ENCODE peak calls at places on chromosomes 3 and 15, in six cellular contexts. One of them, this sample, is unnamed. For H3K9me3, the result is how much of the 10 kb centered on the place peaks cover.

GRCh38 chr15:63513271-63513670 is 8.9 kb downstream of the USP3 start:
- DNase-seq in OCI-LY7: no peak
- DNase-seq in naive thymus-derived CD4-positive, alpha-beta T cell: no peak
- DNase-seq in cardiac muscle cell: no peak
- DNase-seq in right atrium auricular region: no peak
- DNase-seq in GM23248: no peak
- DNase-seq in this sample: no peak

GRCh38 chr3:182182531-182182968 is 470.8 kb downstream of the SOX2 start:
- DNase-seq in right atrium auricular region: no peak
- DNase-seq in cardiac muscle cell: no peak
- DNase-seq in OCI-LY7: no peak
- DNase-seq in GM23248: no peak
- DNase-seq in naive thymus-derived CD4-positive, alpha-beta T cell: no peak
- DNase-seq in this sample: no peak

GRCh38 chr15:78242128-78242527 is 7.8 kb upstream of the ACSBG1 start:
- DNase-seq in GM23248: peak
- DNase-seq in naive thymus-derived CD4-positive, alpha-beta T cell: no peak
- DNase-seq in OCI-LY7: peak
- DNase-seq in cardiac muscle cell: peak
- DNase-seq in right atrium auricular region: no peak
- DNase-seq in this sample: no peak

GRCh38 chr15:101458908-101459578 is 30.5 kb downstream of the PCSK6 start:
- DNase-seq in GM23248: no peak
- DNase-seq in right atrium auricular region: no peak
- DNase-seq in naive thymus-derived CD4-positive, alpha-beta T cell: no peak
- DNase-seq in OCI-LY7: no peak
- DNase-seq in cardiac muscle cell: peak
- DNase-seq in this sample: no peak

GRCh38 chr3:10435850-10436249 is 69.5 kb downstream of the ATP2B2 start:
- DNase-seq in cardiac muscle cell: no peak
- DNase-seq in OCI-LY7: no peak
- DNase-seq in GM23248: no peak
- DNase-seq in naive thymus-derived CD4-positive, alpha-beta T cell: no peak
- DNase-seq in right atrium auricular region: no peak
- DNase-seq in this sample: no peak

GRCh38 chr15:70526974-70527325 is 236.4 kb downstream of the UACA start:
- DNase-seq in OCI-LY7: no peak
- DNase-seq in cardiac muscle cell: peak
- DNase-seq in right atrium auricular region: no peak
- DNase-seq in GM23248: no peak
- DNase-seq in naive thymus-derived CD4-positive, alpha-beta T cell: no peak
- DNase-seq in this sample: no peak

GRCh38 chr3:131224886-131225550 is 156.6 kb upstream of the NUDT16 start:
- DNase-seq in GM23248: peak
- DNase-seq in cardiac muscle cell: no peak
- DNase-seq in OCI-LY7: no peak
- DNase-seq in naive thymus-derived CD4-positive, alpha-beta T cell: no peak
- DNase-seq in right atrium auricular region: no peak
- DNase-seq in this sample: no peak

GRCh38 chr3:138938056-138938876 is 8.7 kb downstream of the FOXL2 start:
- DNase-seq in GM23248: no peak
- DNase-seq in naive thymus-derived CD4-positive, alpha-beta T cell: no peak
- DNase-seq in right atrium auricular region: no peak
- DNase-seq in OCI-LY7: no peak
- DNase-seq in cardiac muscle cell: no peak
- DNase-seq in this sample: no peak

GRCh38 chr15:47184405-47185221 is 532.7 kb upstream of the SEMA6D start:
- DNase-seq in OCI-LY7: no peak
- DNase-seq in GM23248: peak
- DNase-seq in right atrium auricular region: no peak
- DNase-seq in naive thymus-derived CD4-positive, alpha-beta T cell: no peak
- DNase-seq in cardiac muscle cell: peak
- DNase-seq in this sample: no peak

GRCh38 chr3:6062226-6063187 is 798.4 kb upstream of the GRM7 start:
- DNase-seq in GM23248: no peak
- DNase-seq in naive thymus-derived CD4-positive, alpha-beta T cell: no peak
- DNase-seq in right atrium auricular region: no peak
- DNase-seq in OCI-LY7: no peak
- DNase-seq in cardiac muscle cell: no peak
- DNase-seq in this sample: no peak

GRCh38 chr3:150520408-150520807 is 25.9 kb downstream of the SERP1 start:
- DNase-seq in OCI-LY7: no peak
- DNase-seq in GM23248: peak
- DNase-seq in right atrium auricular region: no peak
- DNase-seq in cardiac muscle cell: no peak
- DNase-seq in naive thymus-derived CD4-positive, alpha-beta T cell: no peak
- DNase-seq in this sample: no peak

GRCh38 chr3:186400677-186401076 is 38.6 kb upstream of the DGKG start:
- DNase-seq in right atrium auricular region: no peak
- DNase-seq in GM23248: peak
- DNase-seq in OCI-LY7: no peak
- DNase-seq in cardiac muscle cell: peak
- DNase-seq in naive thymus-derived CD4-positive, alpha-beta T cell: no peak
- DNase-seq in this sample: no peak

GRCh38 chr3:53170325-53171108 is 9.5 kb downstream of the PRKCD start:
- DNase-seq in OCI-LY7: peak
- DNase-seq in GM23248: no peak
- DNase-seq in right atrium auricular region: no peak
- DNase-seq in naive thymus-derived CD4-positive, alpha-beta T cell: no peak
- DNase-seq in cardiac muscle cell: peak
- DNase-seq in this sample: no peak

GRCh38 chr3:63814300-63814699 is 4.8 kb upstream of the C3orf49 start:
- DNase-seq in GM23248: peak
- DNase-seq in naive thymus-derived CD4-positive, alpha-beta T cell: no peak
- DNase-seq in cardiac muscle cell: peak
- DNase-seq in right atrium auricular region: no peak
- DNase-seq in OCI-LY7: no peak
- DNase-seq in this sample: no peak

GRCh38 chr3:71128951-71129350 is 454.6 kb downstream of the FOXP1 start:
- DNase-seq in OCI-LY7: no peak
- DNase-seq in GM23248: no peak
- DNase-seq in right atrium auricular region: no peak
- DNase-seq in naive thymus-derived CD4-positive, alpha-beta T cell: peak
- DNase-seq in cardiac muscle cell: peak
- DNase-seq in this sample: no peak

GRCh38 chr15:82852906-82853635 is 43.6 kb downstream of the WHAMM start:
- DNase-seq in right atrium auricular region: peak
- DNase-seq in cardiac muscle cell: no peak
- DNase-seq in OCI-LY7: no peak
- DNase-seq in naive thymus-derived CD4-positive, alpha-beta T cell: no peak
- DNase-seq in GM23248: no peak
- DNase-seq in this sample: no peak

GRCh38 chr15:42068601-42069000 is 25.8 kb downstream of the PLA2G4D start:
- DNase-seq in cardiac muscle cell: no peak
- DNase-seq in OCI-LY7: no peak
- DNase-seq in GM23248: no peak
- DNase-seq in naive thymus-derived CD4-positive, alpha-beta T cell: no peak
- DNase-seq in right atrium auricular region: no peak
- DNase-seq in this sample: no peak

GRCh38 chr3:119427669-119428068 is 35.7 kb downstream of the TMEM39A start:
- DNase-seq in cardiac muscle cell: peak
- DNase-seq in OCI-LY7: no peak
- DNase-seq in GM23248: no peak
- DNase-seq in naive thymus-derived CD4-positive, alpha-beta T cell: no peak
- DNase-seq in right atrium auricular region: no peak
- DNase-seq in this sample: no peak
- H3K9me3 ChIP-seq in cardiac muscle cell: under half
- H3K9me3 ChIP-seq in OCI-LY7: under half
- H3K9me3 ChIP-seq in GM23248: under half
- H3K9me3 ChIP-seq in naive thymus-derived CD4-positive, alpha-beta T cell: under half
- H3K9me3 ChIP-seq in right atrium auricular region: under half
- H3K9me3 ChIP-seq in this sample: under half

DNA sequence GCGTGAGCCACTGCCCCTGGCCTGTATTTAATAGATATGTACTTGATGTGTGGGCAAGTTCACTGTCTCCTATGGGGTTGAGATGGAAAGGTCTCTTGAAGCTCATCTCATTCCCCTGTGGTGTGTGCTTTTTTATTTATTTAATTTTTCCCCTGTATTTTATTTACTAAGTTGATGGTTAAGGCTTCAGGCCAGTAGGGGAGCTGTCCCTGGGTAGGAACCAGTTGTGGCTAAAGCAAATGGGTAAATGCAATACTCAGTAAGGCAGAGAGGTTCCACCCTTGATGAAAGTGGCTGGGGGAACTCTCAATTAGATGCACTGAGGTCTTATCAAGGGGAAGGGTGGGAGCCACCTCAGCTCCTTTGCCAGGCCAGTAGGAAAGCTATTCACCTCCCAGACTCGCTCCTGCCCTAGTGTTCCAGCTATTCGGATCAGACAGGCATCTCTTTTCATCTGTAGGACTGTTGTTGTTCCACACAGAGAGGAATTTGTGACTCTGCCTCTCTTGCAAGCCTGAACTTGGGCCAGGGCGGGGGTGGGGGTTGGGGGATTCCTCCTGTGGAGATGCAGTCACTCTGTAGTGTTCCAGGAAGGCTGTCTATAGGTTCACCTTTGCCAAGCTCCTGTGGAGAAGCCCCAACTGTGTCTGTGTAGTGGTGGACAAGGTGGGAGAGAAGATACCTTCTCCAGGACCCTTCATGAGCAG is 26.1 kb downstream of the PCCB start:
- DNase-seq in right atrium auricular region: no peak
- DNase-seq in OCI-LY7: no peak
- DNase-seq in cardiac muscle cell: peak
- DNase-seq in naive thymus-derived CD4-positive, alpha-beta T cell: no peak
- DNase-seq in GM23248: no peak
- DNase-seq in this sample: no peak
- H3K9me3 ChIP-seq in right atrium auricular region: under half
- H3K9me3 ChIP-seq in OCI-LY7: under half
- H3K9me3 ChIP-seq in cardiac muscle cell: under half
- H3K9me3 ChIP-seq in naive thymus-derived CD4-positive, alpha-beta T cell: under half
- H3K9me3 ChIP-seq in GM23248: under half
- H3K9me3 ChIP-seq in this sample: under half

DNA sequence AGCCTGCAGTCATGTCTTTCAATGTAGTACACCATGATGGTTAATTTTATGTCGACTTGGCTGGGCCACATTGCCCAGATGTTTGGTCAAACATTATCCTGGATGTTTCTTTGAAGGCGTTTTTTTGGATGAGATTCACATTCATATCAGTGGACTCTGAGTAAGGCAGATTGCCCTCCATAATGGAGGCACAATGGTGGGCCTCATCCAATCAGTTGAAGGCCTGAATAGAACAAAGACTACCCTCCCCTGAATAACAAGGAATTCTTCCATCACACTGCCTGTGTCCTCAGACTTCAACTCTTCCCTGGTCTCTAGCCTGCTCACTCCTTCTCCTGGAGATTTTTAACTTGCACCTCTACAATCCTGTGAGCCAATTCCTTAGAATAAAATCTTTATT is 83.8 kb upstream of the CHL1 start:
- DNase-seq in naive thymus-derived CD4-positive, alpha-beta T cell: no peak
- DNase-seq in OCI-LY7: no peak
- DNase-seq in GM23248: no peak
- DNase-seq in cardiac muscle cell: no peak
- DNase-seq in right atrium auricular region: no peak
- DNase-seq in this sample: no peak
- H3K9me3 ChIP-seq in naive thymus-derived CD4-positive, alpha-beta T cell: under half
- H3K9me3 ChIP-seq in OCI-LY7: under half
- H3K9me3 ChIP-seq in GM23248: under half
- H3K9me3 ChIP-seq in cardiac muscle cell: under half
- H3K9me3 ChIP-seq in right atrium auricular region: under half
- H3K9me3 ChIP-seq in this sample: under half

GRCh38 chr3:196756738-196757137 is 17.1 kb downstream of the PAK2 start:
- DNase-seq in naive thymus-derived CD4-positive, alpha-beta T cell: no peak
- DNase-seq in right atrium auricular region: no peak
- DNase-seq in GM23248: no peak
- DNase-seq in OCI-LY7: peak
- DNase-seq in cardiac muscle cell: no peak
- DNase-seq in this sample: no peak
- H3K9me3 ChIP-seq in naive thymus-derived CD4-positive, alpha-beta T cell: under half
- H3K9me3 ChIP-seq in right atrium auricular region: under half
- H3K9me3 ChIP-seq in GM23248: under half
- H3K9me3 ChIP-seq in OCI-LY7: under half
- H3K9me3 ChIP-seq in cardiac muscle cell: under half
- H3K9me3 ChIP-seq in this sample: under half

DNA sequence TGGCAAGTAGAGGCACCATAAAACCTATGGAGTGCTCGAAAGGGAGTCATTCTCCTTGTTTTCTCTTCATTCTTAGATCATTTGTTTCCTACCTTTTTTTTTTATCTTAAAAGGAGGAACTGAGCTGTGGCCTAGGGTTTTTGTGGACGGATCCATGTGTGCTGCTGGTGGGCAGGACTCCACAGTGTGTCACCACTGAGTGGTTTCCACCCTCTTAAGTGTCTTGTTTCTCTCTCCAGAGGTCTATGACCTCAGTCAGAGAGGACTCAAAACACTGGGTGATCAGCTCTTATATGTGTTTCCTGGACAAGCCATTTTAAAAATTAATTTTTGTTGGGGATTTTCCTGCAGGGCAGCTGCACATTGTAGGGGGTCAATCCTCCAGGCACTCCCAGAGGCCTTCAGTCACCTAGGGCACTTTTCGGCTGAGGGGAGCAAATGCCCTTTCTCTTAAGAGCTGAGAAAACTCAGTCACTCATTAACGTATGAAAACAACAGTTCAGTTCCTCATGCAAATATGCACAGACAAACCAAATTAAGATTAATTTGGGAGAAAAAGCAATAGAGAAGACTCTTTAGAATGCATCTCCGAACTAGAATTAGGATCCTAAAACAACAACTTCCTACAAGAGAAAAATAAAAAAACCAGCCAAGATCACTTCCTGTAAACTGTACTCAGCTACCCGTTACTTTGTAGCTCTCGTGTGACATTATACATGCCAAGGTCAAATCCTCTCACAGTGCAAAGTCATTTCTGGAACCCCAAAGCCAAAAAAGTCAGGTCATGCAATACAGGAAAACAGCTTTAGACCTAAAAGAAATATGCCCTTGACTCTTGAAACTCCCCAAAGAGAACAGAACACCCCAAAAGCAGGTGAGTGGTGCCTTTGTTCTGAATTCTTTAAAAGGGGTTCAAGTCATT is 27.6 kb upstream of the FAM3D start:
- DNase-seq in naive thymus-derived CD4-positive, alpha-beta T cell: no peak
- DNase-seq in cardiac muscle cell: no peak
- DNase-seq in OCI-LY7: no peak
- DNase-seq in GM23248: no peak
- DNase-seq in right atrium auricular region: no peak
- DNase-seq in this sample: no peak
- H3K9me3 ChIP-seq in naive thymus-derived CD4-positive, alpha-beta T cell: under half
- H3K9me3 ChIP-seq in cardiac muscle cell: under half
- H3K9me3 ChIP-seq in OCI-LY7: under half
- H3K9me3 ChIP-seq in GM23248: under half
- H3K9me3 ChIP-seq in right atrium auricular region: under half
- H3K9me3 ChIP-seq in this sample: under half

GRCh38 chr15:23516866-23517265 is 48.6 kb upstream of the MKRN3 start:
- DNase-seq in GM23248: no peak
- DNase-seq in cardiac muscle cell: no peak
- DNase-seq in OCI-LY7: no peak
- DNase-seq in naive thymus-derived CD4-positive, alpha-beta T cell: no peak
- DNase-seq in right atrium auricular region: no peak
- DNase-seq in this sample: no peak
- H3K9me3 ChIP-seq in GM23248: under half
- H3K9me3 ChIP-seq in cardiac muscle cell: under half
- H3K9me3 ChIP-seq in OCI-LY7: under half
- H3K9me3 ChIP-seq in naive thymus-derived CD4-positive, alpha-beta T cell: under half
- H3K9me3 ChIP-seq in right atrium auricular region: under half
- H3K9me3 ChIP-seq in this sample: under half

GRCh38 chr3:7879572-7879971 is 622.1 kb upstream of the LMCD1 start:
- DNase-seq in OCI-LY7: no peak
- DNase-seq in right atrium auricular region: no peak
- DNase-seq in naive thymus-derived CD4-positive, alpha-beta T cell: no peak
- DNase-seq in GM23248: no peak
- DNase-seq in cardiac muscle cell: no peak
- DNase-seq in this sample: no peak
- H3K9me3 ChIP-seq in OCI-LY7: under half
- H3K9me3 ChIP-seq in right atrium auricular region: under half
- H3K9me3 ChIP-seq in naive thymus-derived CD4-positive, alpha-beta T cell: under half
- H3K9me3 ChIP-seq in GM23248: under half
- H3K9me3 ChIP-seq in cardiac muscle cell: under half
- H3K9me3 ChIP-seq in this sample: under half

This sample was measured in T-helper 17 cell.